ENCODE peak calls at places on chromosomes 5 and 9, in ten cellular contexts. C, V, A, D, X, S, P, G, K and B are unnamed samples.
A peak's percentile ranks its signal among the peaks of the same experiment; 100 is the strongest.

GRCh38 chr5:150647275-150648251 is 7.1 kb downstream of the SYNPO start:
- DNase-seq in X (no peak), C (no peak), S (no peak), P (peak; percentile 55), K (no peak), D (no peak), G (no peak), V (no peak), A (no peak), B (no peak)

GRCh38 chr9:2242778-2243395 is 227.7 kb downstream of the SMARCA2 start:
- DNase-seq in X (no peak), D (no peak), A (no peak), S (no peak), V (peak; percentile 13), P (no peak), G (no peak), C (no peak), K (no peak), B (no peak)

GRCh38 chr9:92730897-92731296 is 33.7 kb downstream of the BICD2 start:
- DNase-seq in C (no peak), X (no peak), S (no peak), G (no peak), D (no peak), K (no peak), P (no peak), A (no peak), V (no peak), B (no peak)

GRCh38 chr5:96629774-96630173 is 32.4 kb upstream of the CAST start:
- DNase-seq in D (no peak), A (no peak), P (peak; percentile 70), K (no peak), S (no peak), V (peak; percentile 94), X (no peak), C (no peak), G (peak; percentile 88), B (no peak)

GRCh38 chr5:120512068-120512467 is 48.0 kb downstream of the PRR16 start:
- DNase-seq in D (no peak), C (no peak), P (no peak), K (no peak), S (no peak), V (no peak), G (no peak), A (no peak), X (no peak), B (no peak)

GRCh38 chr5:37876926-37877325 is 37.1 kb upstream of the GDNF start:
- DNase-seq in S (no peak), P (no peak), X (no peak), G (no peak), V (no peak), D (no peak), A (no peak), K (no peak), C (no peak), B (no peak)

GRCh38 chr5:110612778-110613396 is 113.6 kb downstream of the TMEM232 start:
- DNase-seq in C (no peak), A (no peak), G (no peak), V (no peak), P (no peak), K (no peak), D (no peak), X (no peak), S (no peak), B (no peak)

GRCh38 chr9:36341936-36342577 is 58.0 kb downstream of the RNF38 start:
- DNase-seq in P (no peak), K (no peak), C (peak; percentile 23), V (peak; percentile 8), D (no peak), G (no peak), A (no peak), X (no peak), S (no peak), B (no peak)

GRCh38 chr9:130946778-130947617 is 8.0 kb upstream of the FIBCD1 start:
- DNase-seq in D (no peak), A (no peak), S (no peak), G (no peak), V (peak; percentile 26), K (no peak), C (no peak), X (no peak), P (no peak), B (no peak)

DNA sequence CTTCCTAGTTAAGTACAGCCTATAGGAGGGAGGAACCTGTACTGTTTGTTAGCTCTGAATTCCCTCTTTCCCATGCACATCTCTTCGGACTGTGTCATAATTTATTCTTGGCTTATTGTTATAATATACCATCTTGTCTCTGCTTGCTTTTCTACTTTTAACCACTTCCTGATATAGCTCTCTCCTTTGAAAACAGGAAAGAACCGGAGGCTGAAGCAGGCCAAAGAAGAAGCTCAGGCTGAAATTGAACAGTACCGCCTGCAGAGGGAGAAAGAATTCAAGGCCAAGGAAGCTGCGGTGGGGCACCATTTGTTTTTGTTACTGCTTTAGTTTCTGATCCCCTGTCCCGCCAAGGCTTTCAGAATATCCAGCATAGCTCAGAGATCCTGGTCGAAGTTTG is 4.8 kb downstream of the ATP6V1G1 start:
- DNase-seq in A (no peak), P (no peak), X (peak; percentile 77), D (no peak), S (no peak), C (no peak), V (peak; percentile 37), G (peak; percentile 35), K (no peak), B (no peak)
- TF ChIP-seq CTCF in A (peak; percentile 29), P (no peak), X (peak; percentile 53), D (peak; percentile 46), S (peak; percentile 27), C (peak; percentile 26), V (peak; percentile 34), G (peak; percentile 55), K (no peak), B (no peak)

GRCh38 chr9:128412120-128412790 is 8.4 kb upstream of the CERCAM start:
- DNase-seq in P (peak; percentile 98), V (peak; percentile 30), C (peak; percentile 64), G (peak; percentile 28), X (peak; percentile 47), D (no peak), K (no peak), A (no peak), S (no peak), B (peak; percentile 91)
- TF ChIP-seq CTCF in P (peak; percentile 98), V (peak; percentile 68), C (peak; percentile 22), G (peak; percentile 78), X (peak; percentile 49), D (peak; percentile 60), K (peak; percentile 45), A (peak; percentile 49), S (peak; percentile 61), B (peak; percentile 76)

GRCh38 chr9:101977614-101978210 is 239.3 kb upstream of the GRIN3A start:
- DNase-seq in X (no peak), P (no peak), K (no peak), G (peak; percentile 7), D (no peak), C (no peak), A (no peak), V (peak; percentile 43), S (no peak), B (no peak)
- TF ChIP-seq CTCF in X (no peak), P (peak; percentile 31), K (peak; percentile 53), G (peak; percentile 81), D (peak; percentile 68), C (peak; percentile 63), A (peak; percentile 45), V (peak; percentile 64), S (peak; percentile 28), B (peak; percentile 84)

DNA sequence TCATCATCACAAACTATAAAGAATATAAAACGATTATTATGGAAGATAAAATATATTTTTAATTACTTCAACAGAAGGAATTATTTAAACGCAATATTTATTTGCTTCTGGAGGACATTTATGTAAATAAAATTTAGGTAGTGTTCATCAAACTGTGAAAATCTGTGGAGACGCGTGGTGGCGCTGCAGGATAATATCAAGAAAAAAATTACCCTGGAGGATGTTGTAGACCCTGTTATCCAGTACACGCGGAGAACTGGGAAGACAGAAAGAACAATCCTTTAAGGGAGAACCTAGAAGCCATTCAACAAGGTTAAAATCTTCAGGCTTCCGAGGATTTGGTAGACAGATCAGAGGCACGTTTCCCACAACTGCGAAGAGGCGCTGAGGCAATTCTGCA is at the start of gene PCDHB12:
- DNase-seq in X (no peak), P (no peak), A (no peak), G (peak; percentile 24), V (no peak), K (no peak), S (no peak), C (no peak), D (no peak), B (no peak)
- TF ChIP-seq CTCF in X (no peak), P (no peak), A (no peak), G (peak; percentile 79), V (no peak), K (no peak), S (no peak), C (no peak), D (no peak), B (no peak)

DNA sequence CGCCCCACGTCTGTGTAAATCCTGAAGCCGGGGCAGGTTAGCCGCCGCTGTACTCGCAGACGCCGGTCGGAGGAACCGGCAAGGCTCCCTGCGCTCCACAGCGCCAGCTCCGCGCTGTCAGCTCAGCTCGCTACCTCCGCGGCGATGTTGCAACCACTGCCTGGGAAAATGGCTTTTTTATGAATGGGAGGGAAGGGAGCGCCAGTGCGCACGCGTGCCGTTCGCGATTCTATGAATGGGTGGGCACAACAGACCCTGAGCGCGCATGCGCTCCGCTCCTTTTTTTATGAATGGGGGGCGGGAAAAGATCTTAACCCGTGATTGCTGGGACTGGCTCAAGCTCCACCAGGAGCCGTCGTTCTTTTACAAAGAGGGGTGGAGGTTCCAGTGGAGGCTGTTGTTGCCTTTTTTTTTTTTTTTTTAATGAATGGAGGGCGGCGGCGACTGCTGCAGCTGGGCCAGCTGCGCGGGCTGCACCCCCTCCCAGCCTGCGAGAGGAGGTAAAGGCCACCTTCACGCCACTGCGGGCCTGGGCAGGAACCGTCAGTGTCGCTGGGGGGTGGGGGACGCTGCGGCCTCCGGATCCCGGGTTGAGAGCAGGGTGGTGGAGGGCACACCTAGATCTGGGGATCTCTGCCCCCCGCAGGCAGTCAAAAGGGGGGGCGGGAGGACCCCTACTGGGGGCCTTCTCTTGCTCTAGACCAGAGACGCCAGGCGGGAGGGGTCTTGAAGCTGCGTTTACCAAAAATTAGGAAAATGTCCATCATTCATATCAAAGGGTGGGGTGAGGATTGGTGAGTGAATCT is at the start of gene SPRY4:
- DNase-seq in V (peak; percentile 98), P (peak; percentile 97), K (peak; percentile 95), G (peak; percentile 98), D (peak; percentile 98), S (peak; percentile 97), A (peak; percentile 84), X (peak; percentile 87), C (peak; percentile 90), B (peak; percentile 96)
- TF ChIP-seq CTCF in V (no peak), P (peak; percentile 4), K (no peak), G (peak; percentile 42), D (peak; percentile 28), S (no peak), A (no peak), X (no peak), C (no peak), B (no peak)

GRCh38 chr9:21830589-21830988 is 28.2 kb downstream of the MTAP start:
- DNase-seq in G (peak; percentile 34), V (peak; percentile 40), C (no peak), S (no peak), K (no peak), X (no peak), A (no peak), P (no peak), D (no peak), B (no peak)
- TF ChIP-seq CTCF in G (no peak), V (no peak), C (no peak), S (no peak), K (no peak), X (no peak), A (no peak), P (no peak), D (no peak), B (no peak)